ENCODE peak calls at places on chromosomes 12 and 14, in six cellular contexts. B is caudate nucleus; A is HCEC 1CT; E is ELF-1; Q is stimulated activated CD4-positive, alpha-beta T cell treated with anti-CD3 and anti-CD28 coated beads, Interleukin-2, amount 100 ng/mL, for 48 hours; T is activated T-cell treated with anti-CD3 and anti-CD28 coated beads, Interleukin-2, amount 50 U/mL, for 1 hour. M is an unnamed sample.

GRCh38 chr12:127130506-127131100 is 1136.4 kb upstream of the TMEM132C start:
- DNase-seq in B (no peak), T (no peak), A (no peak), E (no peak), Q (no peak), M (no peak)

GRCh38 chr12:123271182-123271491 is 519 bp downstream of the CDK2AP1 start:
- DNase-seq in B (peak), Q (peak), E (no peak), A (peak), T (peak), M (peak)

GRCh38 chr12:130049666-130050065 is 112.6 kb upstream of the FZD10 start:
- DNase-seq in Q (no peak), E (peak), B (no peak), A (no peak), T (no peak), M (no peak)

GRCh38 chr12:72511906-72512305 is 239.7 kb downstream of the TRHDE start:
- DNase-seq in E (no peak), A (no peak), Q (no peak), T (no peak), B (no peak), M (no peak)

GRCh38 chr12:64392221-64392620 is 1.7 kb upstream of the C12orf56 start:
- DNase-seq in B (no peak), E (no peak), A (peak), T (no peak), Q (no peak), M (no peak)

GRCh38 chr12:29543036-29543435 is 45.5 kb upstream of the OVCH1 start:
- DNase-seq in A (no peak), E (no peak), T (no peak), Q (no peak), B (no peak), M (no peak)

GRCh38 chr14:61385002-61385685 is 63.8 kb downstream of the PRKCH start:
- DNase-seq in T (peak), Q (no peak), E (no peak), A (no peak), B (no peak), M (no peak)

GRCh38 chr12:126144603-126145002 is 1079.4 kb downstream of the AACS start:
- DNase-seq in T (no peak), A (no peak), E (no peak), B (no peak), Q (no peak), M (no peak)

GRCh38 chr14:105299654-105300541 is 903 bp downstream of the BRF1 start:
- DNase-seq in Q (peak), E (no peak), A (no peak), T (no peak), B (no peak), M (no peak)

M was measured in nucleus accumbens.